ENCODE peak calls at places on chromosomes 2 and 18, in six cellular contexts. U is neural progenitor cell, Q is HCT116, P is H9, M is fibroblast of lung, H is astrocyte. J is an unnamed sample. For H3K27me3 and H3K79me2, the result is how much of the 10 kb centered on the place peaks cover.

GRCh38 chr18:12038661-12039417 is 54.8 kb upstream of the ANKRD62 start:
- DNase-seq in U (peak), Q (peak), P (peak), M (peak), H (peak), J (peak)

GRCh38 chr2:233082222-233082933 is 22.2 kb downstream of the INPP5D start:
- DNase-seq in U (no peak), Q (no peak), P (no peak), M (no peak), H (no peak), J (no peak)

GRCh38 chr18:49971462-49971861 is 158.1 kb upstream of the ACAA2 start:
- DNase-seq in U (no peak), Q (no peak), P (no peak), M (no peak), H (no peak), J (no peak)

GRCh38 chr2:42756956-42757513 is 6.9 kb downstream of the OXER1 start:
- DNase-seq in U (no peak), Q (no peak), P (no peak), M (no peak), H (no peak), J (no peak)

GRCh38 chr2:1482981-1483380 is 69.7 kb downstream of the TPO start:
- DNase-seq in U (no peak), Q (no peak), P (no peak), M (no peak), H (no peak), J (no peak)

GRCh38 chr2:10785260-10785659 is 27.3 kb downstream of the PDIA6 start:
- DNase-seq in U (no peak), Q (no peak), P (no peak), M (no peak), H (no peak), J (no peak)

GRCh38 chr18:11859903-11860407 is 8.7 kb downstream of the CHMP1B start:
- DNase-seq in U (no peak), Q (peak), P (no peak), M (peak), H (peak), J (peak)

GRCh38 chr2:203591642-203592041 is 56.5 kb upstream of the RAPH1 start:
- DNase-seq in U (no peak), Q (no peak), P (no peak), M (no peak), H (no peak), J (no peak)

GRCh38 chr2:199160677-199161465 is 296.9 kb downstream of the SATB2 start:
- DNase-seq in U (no peak), Q (no peak), P (no peak), M (peak), H (peak), J (peak)

GRCh38 chr18:44973282-44973681 is 292.6 kb downstream of the SETBP1 start:
- DNase-seq in U (peak), Q (no peak), P (no peak), M (peak), H (no peak), J (no peak)

DNA sequence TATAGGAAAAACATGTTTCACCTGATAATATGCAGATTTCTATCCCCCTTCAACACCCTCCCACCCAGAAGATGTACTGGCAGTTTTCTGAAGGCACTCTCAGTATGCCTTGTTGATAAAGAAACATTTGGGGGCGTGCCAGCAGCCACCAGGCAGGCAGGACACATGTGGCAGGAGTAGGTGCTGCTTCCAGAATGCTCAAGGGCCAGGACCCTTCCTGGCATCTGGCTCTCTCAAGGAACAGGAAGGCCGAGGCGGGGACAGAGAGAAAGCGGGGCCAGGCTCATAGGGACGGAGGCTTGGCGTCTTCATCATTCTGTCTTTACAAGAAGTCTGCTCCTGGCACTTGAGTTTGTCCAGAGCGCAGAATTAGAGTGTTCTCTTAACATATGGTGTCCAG is 121.6 kb downstream of the FAM210A start:
- DNase-seq in U (no peak), Q (no peak), P (no peak), M (no peak), H (no peak), J (no peak)
- H3K27me3 ChIP-seq in U (under half), Q (under half), P (under half), M (under half), H (under half), J (under half)

GRCh38 chr18:48581206-48581605 is 42.4 kb downstream of the CTIF start:
- DNase-seq in U (no peak), Q (no peak), P (no peak), M (no peak), H (no peak), J (no peak)

GRCh38 chr18:48580782-48581181 is 42.0 kb downstream of the CTIF start:
- DNase-seq in U (peak), Q (no peak), P (peak), M (no peak), H (no peak), J (no peak)

GRCh38 chr18:48581941-48582340 is 43.1 kb downstream of the CTIF start:
- DNase-seq in U (no peak), Q (no peak), P (no peak), M (no peak), H (no peak), J (no peak)

GRCh38 chr18:48582946-48583345 is 44.1 kb downstream of the CTIF start:
- DNase-seq in U (no peak), Q (no peak), P (no peak), M (no peak), H (no peak), J (no peak)

GRCh38 chr18:48583568-48583967 is 44.7 kb downstream of the CTIF start:
- DNase-seq in U (no peak), Q (no peak), P (no peak), M (no peak), H (no peak), J (no peak)
- H3K79me2 ChIP-seq in U (under half), Q (under half), P (under half), M (half or more), H (half or more), J (under half)

GRCh38 chr2:109582928-109583895 is 30.6 kb downstream of the SEPTIN10 start:
- DNase-seq in U (no peak), Q (no peak), P (no peak), M (no peak), H (no peak), J (no peak)
- H3K27me3 ChIP-seq in U (under half), Q (under half), P (under half), M (under half), H (under half), J (under half)

DNA sequence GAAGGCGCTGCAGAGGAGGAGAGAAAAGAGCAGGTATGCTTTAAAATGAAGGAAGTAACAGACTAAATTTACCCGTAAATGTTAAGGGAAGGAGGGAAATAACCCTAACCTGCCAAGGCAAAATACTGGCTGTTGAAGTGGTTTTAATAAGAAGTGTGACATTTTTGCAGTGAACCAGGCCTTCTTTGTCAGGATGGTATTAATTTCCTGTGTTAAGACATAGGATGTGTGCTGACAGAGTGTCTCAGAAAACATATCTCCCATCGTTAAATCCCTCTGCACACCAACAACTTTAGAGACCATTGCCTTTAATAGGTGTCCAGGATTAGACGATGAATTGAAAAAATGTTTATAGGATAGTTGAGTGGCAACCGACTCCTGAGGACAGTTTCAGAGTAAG is 9.9 kb downstream of the TTC39C start:
- DNase-seq in U (no peak), Q (no peak), P (no peak), M (no peak), H (no peak), J (no peak)
- H3K79me2 ChIP-seq in U (under half), Q (under half), P (under half), M (under half), H (under half), J (under half)

GRCh38 chr2:285506-285905 is 2.4 kb downstream of the ALKAL2 start:
- DNase-seq in U (no peak), Q (no peak), P (no peak), M (peak), H (peak), J (no peak)
- H3K27me3 ChIP-seq in U (half or more), Q (under half), P (under half), M (under half), H (under half), J (under half)

GRCh38 chr2:166784296-166784946 is 103.9 kb upstream of the XIRP2 start:
- DNase-seq in U (no peak), Q (no peak), P (no peak), M (no peak), H (no peak), J (no peak)
- H3K79me2 ChIP-seq in U (under half), Q (under half), P (under half), M (under half), H (under half), J (under half)

DNA sequence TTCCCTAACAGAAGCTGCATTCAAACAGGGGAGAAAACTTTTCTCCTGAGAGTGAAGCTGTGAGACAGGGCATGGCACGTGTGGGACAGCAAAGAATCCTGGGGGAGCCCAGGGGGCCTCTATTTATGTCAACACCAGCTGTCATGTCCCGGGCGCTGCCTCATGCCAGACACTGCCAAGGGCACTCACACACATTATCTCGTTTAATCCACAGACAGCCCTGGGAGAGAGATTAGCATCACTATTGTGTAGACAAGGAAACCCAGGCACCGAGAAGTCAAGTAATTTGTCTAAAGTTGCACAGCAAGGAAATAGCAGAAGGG is 8.2 kb upstream of the MAL start:
- DNase-seq in U (no peak), Q (no peak), P (no peak), M (no peak), H (no peak), J (no peak)
- H3K27me3 ChIP-seq in U (under half), Q (under half), P (under half), M (under half), H (under half), J (under half)

GRCh38 chr2:88620015-88620414 is 7.2 kb downstream of the EIF2AK3 start:
- DNase-seq in U (no peak), Q (no peak), P (no peak), M (no peak), H (no peak), J (no peak)
- H3K79me2 ChIP-seq in U (half or more), Q (under half), P (under half), M (under half), H (half or more), J (half or more)

DNA sequence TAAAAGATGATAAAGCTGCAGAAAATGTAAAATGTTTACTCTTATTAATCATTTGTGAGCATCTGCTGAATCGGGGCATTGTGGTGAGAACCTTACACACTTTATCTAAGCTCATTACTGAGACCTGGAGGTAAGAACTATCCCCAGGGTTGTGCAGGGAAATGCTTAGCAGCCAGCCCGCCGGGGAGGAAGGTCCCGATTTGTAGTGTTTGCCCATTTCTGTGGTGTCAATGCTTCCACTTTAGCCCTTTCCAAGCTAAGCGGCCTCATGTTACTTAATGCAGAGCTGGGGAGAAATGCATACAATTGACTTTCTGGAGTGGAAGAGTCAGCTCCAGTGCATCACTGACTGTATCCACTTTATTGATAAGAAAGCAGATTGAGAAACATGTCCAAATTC is 20.8 kb upstream of the KCNK3 start:
- DNase-seq in U (no peak), Q (no peak), P (no peak), M (no peak), H (no peak), J (no peak)
- H3K27me3 ChIP-seq in U (under half), Q (under half), P (under half), M (under half), H (under half), J (under half)